ENCODE peak calls at places on chromosomes 12 and 14, in four cellular contexts. One of them, this sample, is unnamed.

GRCh38 chr12:58593557-58594304 is 326.6 kb downstream of the LRIG3 start:
- DNase-seq in NCI-H510A: no peak
- DNase-seq in BE2C: no peak
- DNase-seq in PC-9: no peak
- DNase-seq in this sample: no peak

GRCh38 chr14:21090194-21090939 is 8.1 kb downstream of the ZNF219 start:
- DNase-seq in BE2C: peak
- DNase-seq in PC-9: no peak
- DNase-seq in NCI-H510A: no peak
- DNase-seq in this sample: no peak

GRCh38 chr12:6646276-6647082 is 753 bp downstream of the ACRBP start:
- DNase-seq in PC-9: no peak
- DNase-seq in BE2C: no peak
- DNase-seq in NCI-H510A: no peak
- DNase-seq in this sample: no peak

GRCh38 chr12:116159175-116159574 is 118.3 kb downstream of the MED13L start:
- DNase-seq in NCI-H510A: no peak
- DNase-seq in PC-9: no peak
- DNase-seq in BE2C: peak
- DNase-seq in this sample: no peak

GRCh38 chr14:86794689-86795088 is 1198.3 kb downstream of the GALC start:
- DNase-seq in BE2C: no peak
- DNase-seq in PC-9: no peak
- DNase-seq in NCI-H510A: no peak
- DNase-seq in this sample: no peak

GRCh38 chr14:89013098-89013504 is 188.7 kb downstream of the TTC8 start:
- DNase-seq in BE2C: peak
- DNase-seq in PC-9: no peak
- DNase-seq in NCI-H510A: no peak
- DNase-seq in this sample: no peak

GRCh38 chr14:84857129-84857528 is 672.8 kb upstream of the FLRT2 start:
- DNase-seq in NCI-H510A: no peak
- DNase-seq in PC-9: no peak
- DNase-seq in BE2C: no peak
- DNase-seq in this sample: no peak

GRCh38 chr14:52327374-52328226 is 13.5 kb downstream of the PTGER2 start:
- DNase-seq in BE2C: no peak
- DNase-seq in PC-9: no peak
- DNase-seq in NCI-H510A: peak
- DNase-seq in this sample: peak

GRCh38 chr12:15982071-15982470 is 70.9 kb downstream of the DERA start:
- DNase-seq in NCI-H510A: no peak
- DNase-seq in PC-9: no peak
- DNase-seq in BE2C: no peak
- DNase-seq in this sample: no peak

GRCh38 chr12:78864483-78865296 is at the start of gene SYT1:
- DNase-seq in BE2C: peak
- DNase-seq in NCI-H510A: peak
- DNase-seq in PC-9: peak
- DNase-seq in this sample: peak

GRCh38 chr12:22257100-22257499 is 77.4 kb downstream of the ST8SIA1 start:
- DNase-seq in NCI-H510A: no peak
- DNase-seq in PC-9: no peak
- DNase-seq in BE2C: no peak
- DNase-seq in this sample: no peak

GRCh38 chr12:95582230-95583058 is 31.2 kb upstream of the USP44 start:
- DNase-seq in NCI-H510A: no peak
- DNase-seq in PC-9: no peak
- DNase-seq in BE2C: no peak
- DNase-seq in this sample: peak

GRCh38 chr14:103503296-103503695 is 19.3 kb downstream of the CKB start:
- DNase-seq in NCI-H510A: no peak
- DNase-seq in PC-9: no peak
- DNase-seq in BE2C: no peak
- DNase-seq in this sample: no peak

GRCh38 chr12:12564911-12565310 is 2.2 kb upstream of the DUSP16 start:
- DNase-seq in BE2C: no peak
- DNase-seq in PC-9: no peak
- DNase-seq in NCI-H510A: no peak
- DNase-seq in this sample: no peak

GRCh38 chr12:65156366-65156831 is 13.0 kb upstream of the LEMD3 start:
- DNase-seq in PC-9: no peak
- DNase-seq in BE2C: no peak
- DNase-seq in NCI-H510A: no peak
- DNase-seq in this sample: no peak